ENCODE peak calls at places on chromosomes 6 and 20, in six cellular contexts. C is T-helper 9 cell, F is T-helper 22 cell, X is omental fat pad, N is neural crest cell, S is SW 1271. Y is an unnamed sample.

GRCh38 chr6:6386010-6386409 is 65.5 kb upstream of the F13A1 start:
- DNase-seq in F (no peak), N (no peak), S (no peak), C (no peak), X (no peak), Y (no peak)

GRCh38 chr6:113873043-113873667 is 16.0 kb downstream of the MARCKS start:
- DNase-seq in C (no peak), X (no peak), N (no peak), S (no peak), F (no peak), Y (no peak)

GRCh38 chr20:46272389-46273047 is 35.8 kb downstream of the CDH22 start:
- DNase-seq in N (no peak), X (no peak), C (no peak), S (no peak), F (no peak), Y (no peak)

GRCh38 chr20:62137092-62137384 is 6.2 kb downstream of the PSMA7 start:
- DNase-seq in F (no peak), N (no peak), C (no peak), X (no peak), S (no peak), Y (no peak)

GRCh38 chr20:34559311-34560140 is 1.0 kb downstream of the MAP1LC3A start:
- DNase-seq in S (no peak), N (peak), F (no peak), X (no peak), C (peak), Y (no peak)

GRCh38 chr6:36836091-36836770 is 3.0 kb downstream of the CPNE5 start:
- DNase-seq in X (no peak), S (no peak), F (no peak), C (no peak), N (no peak), Y (no peak)

GRCh38 chr20:440636-441035 is 21.7 kb downstream of the TBC1D20 start:
- DNase-seq in F (no peak), C (no peak), X (no peak), S (no peak), N (no peak), Y (no peak)

GRCh38 chr20:63978319-63979220 is 872 bp downstream of the SAMD10 start:
- DNase-seq in X (no peak), S (peak), F (peak), N (peak), C (peak), Y (peak)

GRCh38 chr6:12414096-12414675 is 124.0 kb downstream of the EDN1 start:
- DNase-seq in N (no peak), S (no peak), C (no peak), X (no peak), F (no peak), Y (no peak)

GRCh38 chr6:131803007-131803769 is 4.6 kb upstream of the ENPP1 start:
- DNase-seq in C (no peak), F (no peak), S (no peak), X (no peak), N (no peak), Y (no peak)

GRCh38 chr6:82246802-82247633 is 526 bp downstream of the IBTK start:
- DNase-seq in F (no peak), C (no peak), N (peak), S (no peak), X (no peak), Y (peak)

GRCh38 chr6:154986787-154987235 is 8.3 kb upstream of the TIAM2 start:
- DNase-seq in X (no peak), C (no peak), N (no peak), S (no peak), F (no peak), Y (no peak)

GRCh38 chr20:46720776-46721425 is 11.5 kb downstream of the SLC2A10 start:
- DNase-seq in X (no peak), C (no peak), S (no peak), F (no peak), N (no peak), Y (no peak)

GRCh38 chr6:55433446-55434130 is 106.3 kb downstream of the GFRAL start:
- DNase-seq in N (no peak), C (no peak), F (no peak), S (no peak), X (no peak), Y (peak)

GRCh38 chr6:26333458-26334297 is 31.3 kb upstream of the BTN3A2 start:
- DNase-seq in F (no peak), C (no peak), X (no peak), S (no peak), N (no peak), Y (no peak)

GRCh38 chr6:170024940-170025339 is 265.9 kb downstream of the DLL1 start:
- DNase-seq in X (no peak), N (no peak), S (no peak), C (no peak), F (no peak), Y (no peak)

GRCh38 chr6:30200551-30201281 is 12.5 kb downstream of the TRIM26 start:
- DNase-seq in S (no peak), N (no peak), X (no peak), C (no peak), F (no peak), Y (no peak)

GRCh38 chr20:51396365-51396909 is 146.1 kb downstream of the NFATC2 start:
- DNase-seq in S (no peak), F (no peak), C (no peak), X (no peak), N (no peak), Y (no peak)

GRCh38 chr6:151289399-151290007 is 49.7 kb downstream of the AKAP12 start:
- DNase-seq in C (no peak), S (no peak), X (no peak), F (no peak), N (no peak), Y (no peak)

GRCh38 chr6:138289739-138290138 is 71.4 kb upstream of the PBOV1 start:
- DNase-seq in F (no peak), X (no peak), S (no peak), N (no peak), C (no peak), Y (peak)

GRCh38 chr6:79257381-79258205 is 23.1 kb upstream of the HMGN3 start:
- DNase-seq in F (no peak), S (no peak), X (no peak), C (no peak), N (no peak), Y (no peak)

GRCh38 chr20:46979603-46980241 is 85.1 kb downstream of the EYA2 start:
- DNase-seq in X (no peak), S (no peak), F (no peak), C (no peak), N (no peak), Y (no peak)

GRCh38 chr6:21732731-21733130 is 139.2 kb downstream of the SOX4 start:
- DNase-seq in X (no peak), S (no peak), C (no peak), N (no peak), F (no peak), Y (no peak)

GRCh38 chr20:35568645-35569044 is 26.8 kb downstream of the ERGIC3 start:
- DNase-seq in X (no peak), F (no peak), S (peak), N (no peak), C (no peak), Y (peak)

Y was measured in mesendoderm.